ENCODE peak calls at places on chromosomes 16 and 17, in ten cellular contexts. B is choroid plexus epithelial cell; W is fibroblast of the aortic adventitia; H is CD4-positive, alpha-beta memory T cell; I is endothelial cell of umbilical vein; O is prostate gland; Y is psoas muscle; T is endodermal cell; U is upper lobe of right lung; D is Karpas-422. J is an unnamed sample.
A peak's percentile ranks its signal among the peaks of the same experiment; 100 is the strongest.

GRCh38 chr17:1731194-1731506 is 6.6 kb downstream of the WDR81 start:
- DNase-seq in B (no peak), W (no peak), H (no peak), I (no peak), O (no peak), Y (no peak), T (no peak), U (no peak), D (peak; percentile 35), J (no peak)

GRCh38 chr17:286571-286970 is 66.0 kb downstream of the RPH3AL start:
- DNase-seq in B (no peak), W (no peak), H (no peak), I (no peak), O (no peak), Y (peak; percentile 27), T (no peak), U (peak; percentile 30), D (no peak), J (no peak)

GRCh38 chr16:75252946-75253911 is 1.8 kb upstream of the BCAR1 start:
- DNase-seq in B (peak; percentile 74), W (peak; percentile 69), H (no peak), I (peak; percentile 63), O (no peak), Y (no peak), T (peak; percentile 95), U (peak; percentile 63), D (no peak), J (no peak)

GRCh38 chr17:21031756-21032396 is 10.9 kb downstream of the USP22 start:
- DNase-seq in B (no peak), W (no peak), H (no peak), I (no peak), O (no peak), Y (no peak), T (no peak), U (no peak), D (no peak), J (no peak)

GRCh38 chr17:63475491-63476412 is 1.1 kb upstream of the ACE start:
- DNase-seq in B (no peak), W (no peak), H (no peak), I (no peak), O (no peak), Y (no peak), T (peak; percentile 77), U (no peak), D (no peak), J (no peak)

GRCh38 chr17:80821546-80821945 is 170.1 kb upstream of the CHMP6 start:
- DNase-seq in B (no peak), W (no peak), H (no peak), I (no peak), O (no peak), Y (peak; percentile 8), T (no peak), U (peak; percentile 43), D (no peak), J (no peak)

GRCh38 chr16:1979271-1980025 is 1.8 kb downstream of the NOXO1 start:
- DNase-seq in B (no peak), W (no peak), H (peak; percentile 32), I (no peak), O (peak; percentile 75), Y (no peak), T (peak; percentile 89), U (peak; percentile 95), D (no peak), J (no peak)

GRCh38 chr17:29141484-29141835 is 38.7 kb downstream of the MYO18A start:
- DNase-seq in B (no peak), W (no peak), H (no peak), I (no peak), O (no peak), Y (no peak), T (no peak), U (no peak), D (no peak), J (no peak)

GRCh38 chr17:76007850-76008165 is 7.2 kb downstream of the CDK3 start:
- DNase-seq in B (no peak), W (no peak), H (no peak), I (no peak), O (no peak), Y (no peak), T (no peak), U (no peak), D (no peak), J (no peak)

DNA sequence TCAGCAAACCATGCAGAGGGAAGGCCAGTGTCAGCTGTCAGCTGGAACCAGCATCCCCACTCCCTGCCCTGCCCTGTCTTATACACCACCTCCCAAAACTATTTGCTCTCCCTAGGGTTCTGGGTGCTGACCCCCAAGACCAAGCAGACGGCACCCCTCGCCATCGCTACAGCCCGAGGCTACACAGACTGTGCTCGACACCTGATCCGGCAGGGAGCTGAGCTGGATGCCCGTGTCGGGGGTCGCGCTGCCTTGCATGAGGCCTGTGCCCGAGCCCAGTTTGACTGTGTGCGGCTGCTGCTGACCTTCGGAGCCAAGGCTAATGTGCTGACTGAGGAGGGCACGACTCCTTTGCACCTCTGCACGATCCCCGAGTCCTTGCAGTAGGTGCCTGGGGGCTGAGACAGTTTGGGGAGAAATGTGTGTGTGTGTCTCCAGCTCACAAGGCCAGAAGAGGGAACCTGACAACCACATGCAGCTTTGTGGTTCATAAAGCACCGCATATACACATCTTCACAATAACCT is 1.5 kb downstream of the ASB16 start:
- DNase-seq in B (no peak), W (no peak), H (no peak), I (no peak), O (no peak), Y (peak; percentile 51), T (peak; percentile 58), U (no peak), D (peak; percentile 56), J (no peak)
- H3K4me3 ChIP-seq in B (no peak overlapping the region), W (no peak overlapping the region), H (no peak overlapping the region), I (no peak overlapping the region), O (no peak overlapping the region), Y (peak overlapping the region; percentile 77), T (no peak overlapping the region), U (no peak overlapping the region), D (no peak overlapping the region), J (no peak overlapping the region)

DNA sequence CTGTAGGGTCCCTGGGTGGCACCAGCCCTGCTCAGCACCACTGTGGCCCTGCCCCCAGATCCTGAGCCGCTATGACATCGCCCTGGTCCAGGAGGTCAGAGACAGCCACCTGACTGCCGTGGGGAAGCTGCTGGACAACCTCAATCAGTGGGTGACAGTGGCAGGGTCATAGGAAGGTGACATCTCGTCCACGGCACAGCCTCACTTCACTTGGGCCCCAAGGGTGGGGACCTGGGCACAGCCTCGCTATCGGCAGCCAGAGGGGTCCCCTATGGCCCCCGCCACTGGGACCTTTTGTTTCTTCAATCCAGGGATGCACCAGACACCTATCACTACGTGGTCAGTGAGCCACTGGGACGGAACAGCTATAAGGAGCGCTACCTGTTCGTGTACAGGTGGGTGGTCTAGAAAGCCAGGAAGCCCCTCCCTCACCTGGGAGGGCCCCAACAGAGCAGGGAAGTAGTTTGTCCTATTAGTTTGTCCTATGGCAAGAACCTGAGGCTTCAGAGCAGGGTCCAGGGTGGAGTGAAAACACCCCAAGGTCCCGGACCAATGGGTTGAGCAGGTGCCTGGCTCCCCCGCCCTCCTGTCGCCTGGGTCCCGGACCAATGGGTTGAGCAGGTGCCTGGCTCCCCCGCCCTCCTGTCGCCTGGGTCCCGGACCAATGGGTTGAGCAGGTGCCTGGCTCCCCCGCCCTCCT is 1.4 kb downstream of the DNASE1 start:
- DNase-seq in B (no peak), W (no peak), H (no peak), I (no peak), O (no peak), Y (peak; percentile 30), T (peak; percentile 34), U (peak; percentile 59), D (no peak), J (no peak)
- H3K4me3 ChIP-seq in B (no peak overlapping the region), W (no peak overlapping the region), H (no peak overlapping the region), I (no peak overlapping the region), O (no peak overlapping the region), Y (no peak overlapping the region), T (no peak overlapping the region), U (no peak overlapping the region), D (no peak overlapping the region), J (no peak overlapping the region)

DNA sequence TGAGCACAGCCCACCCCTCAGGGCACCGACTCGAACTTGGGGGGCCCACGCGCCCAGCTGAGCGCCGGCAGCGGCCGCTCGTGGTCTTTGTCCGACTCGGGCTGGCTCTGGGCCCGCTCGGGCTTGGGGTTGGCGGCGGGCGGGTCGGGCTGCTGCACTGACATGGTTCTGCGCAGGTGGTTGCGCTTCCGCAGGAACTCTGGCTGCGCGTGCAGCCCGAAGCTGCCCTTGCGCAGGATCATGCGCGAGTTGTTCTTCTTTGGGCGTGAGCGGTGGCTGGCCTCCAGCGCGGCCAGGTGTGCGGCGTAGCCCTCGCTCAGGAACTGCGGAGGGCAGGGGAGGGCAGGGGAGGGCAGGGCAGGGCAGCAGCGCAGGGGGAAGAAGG is 11.1 kb downstream of the PIMREG start:
- DNase-seq in B (peak; percentile 36), W (no peak), H (peak; percentile 55), I (no peak), O (no peak), Y (no peak), T (no peak), U (peak; percentile 66), D (no peak), J (no peak)
- H3K4me3 ChIP-seq in B (peak overlapping the region; percentile 37), W (peak overlapping the region; percentile 22), H (no peak overlapping the region), I (no peak overlapping the region), O (no peak overlapping the region), Y (peak overlapping the region; percentile 27), T (peak overlapping the region; percentile 62), U (no peak overlapping the region), D (no peak overlapping the region), J (peak overlapping the region; percentile 15)

GRCh38 chr17:71217769-71218168 is 903.1 kb upstream of the SOX9 start:
- DNase-seq in B (no peak), W (no peak), H (no peak), I (no peak), O (no peak), Y (no peak), T (no peak), U (no peak), D (no peak), J (no peak)
- H3K4me3 ChIP-seq in B (no peak overlapping the region), W (no peak overlapping the region), H (no peak overlapping the region), I (no peak overlapping the region), O (no peak overlapping the region), Y (no peak overlapping the region), T (no peak overlapping the region), U (no peak overlapping the region), D (no peak overlapping the region), J (no peak overlapping the region)

J was measured in brain microvascular endothelial cell.